ENCODE peak calls at places on chromosome 4, in eight cellular contexts. S, T, C, A, N, W, L and V are unnamed samples.

GRCh38 chr4:98722000-98722399 is 63.6 kb upstream of the TSPAN5 start:
- DNase-seq in S (no peak), T (no peak), C (no peak), A (no peak), N (no peak), W (no peak), L (no peak), V (no peak)

GRCh38 chr4:3422241-3422801 is 19.4 kb upstream of the HGFAC start:
- DNase-seq in S (no peak), T (no peak), C (no peak), A (no peak), N (no peak), W (no peak), L (no peak), V (no peak)

GRCh38 chr4:82638479-82638878 is 76.7 kb upstream of the TMEM150C start:
- DNase-seq in S (no peak), T (no peak), C (no peak), A (no peak), N (no peak), W (no peak), L (no peak), V (no peak)

GRCh38 chr4:183182873-183183725 is 84.0 kb downstream of the WWC2 start:
- DNase-seq in S (peak; percentile 76), T (peak; percentile 93), C (peak; percentile 56), A (no peak), N (peak; percentile 37), W (no peak), L (peak; percentile 16), V (peak; percentile 98)

GRCh38 chr4:76212851-76213414 is 691 bp downstream of the SCARB2 start:
- DNase-seq in S (no peak), T (peak; percentile 12), C (peak; percentile 40), A (peak; percentile 22), N (no peak), W (no peak), L (no peak), V (peak; percentile 44)

GRCh38 chr4:76741663-76742020 is 156.3 kb downstream of the SOWAHB start:
- DNase-seq in S (no peak), T (no peak), C (no peak), A (no peak), N (no peak), W (no peak), L (no peak), V (no peak)

GRCh38 chr4:183467246-183467645 is 22.8 kb downstream of the CDKN2AIP start:
- DNase-seq in S (no peak), T (no peak), C (no peak), A (no peak), N (no peak), W (no peak), L (no peak), V (no peak)

GRCh38 chr4:106763044-106763443 is 273.1 kb downstream of the DKK2 start:
- DNase-seq in S (no peak), T (no peak), C (no peak), A (no peak), N (no peak), W (no peak), L (no peak), V (no peak)

GRCh38 chr4:173135241-173135847 is 33.3 kb upstream of the GALNT7 start:
- DNase-seq in S (no peak), T (peak; percentile 62), C (peak; percentile 33), A (no peak), N (no peak), W (no peak), L (no peak), V (no peak)

GRCh38 chr4:121690001-121690400 is 6.8 kb downstream of the ANXA5 start:
- DNase-seq in S (no peak), T (peak; percentile 74), C (no peak), A (no peak), N (no peak), W (no peak), L (no peak), V (no peak)

GRCh38 chr4:87839309-87839946 is 6.7 kb downstream of the MEPE start:
- DNase-seq in S (no peak), T (peak; percentile 34), C (peak; percentile 66), A (no peak), N (peak; percentile 33), W (no peak), L (peak; percentile 15), V (peak; percentile 42)

GRCh38 chr4:95151255-95151654 is 393.5 kb downstream of the BMPR1B start:
- DNase-seq in S (no peak), T (no peak), C (no peak), A (no peak), N (no peak), W (no peak), L (no peak), V (no peak)

GRCh38 chr4:179344861-179345260 is 1902.6 kb upstream of the AGA start:
- DNase-seq in S (no peak), T (no peak), C (no peak), A (no peak), N (no peak), W (no peak), L (no peak), V (no peak)

GRCh38 chr4:11566440-11567022 is 137.8 kb upstream of the HS3ST1 start:
- DNase-seq in S (no peak), T (no peak), C (no peak), A (no peak), N (no peak), W (no peak), L (no peak), V (no peak)

GRCh38 chr4:87865960-87866598 is 33.3 kb downstream of the MEPE start:
- DNase-seq in S (peak; percentile 35), T (peak; percentile 65), C (no peak), A (no peak), N (no peak), W (no peak), L (no peak), V (peak; percentile 1)

GRCh38 chr4:71296945-71297344 is 41.9 kb upstream of the SLC4A4 start:
- DNase-seq in S (no peak), T (no peak), C (no peak), A (no peak), N (no peak), W (no peak), L (no peak), V (no peak)

GRCh38 chr4:99809326-99809725 is 7.3 kb upstream of the DAPP1 start:
- DNase-seq in S (no peak), T (no peak), C (no peak), A (no peak), N (no peak), W (no peak), L (no peak), V (no peak)

GRCh38 chr4:3793545-3793944 is 27.4 kb downstream of the ADRA2C start:
- DNase-seq in S (no peak), T (no peak), C (no peak), A (no peak), N (no peak), W (no peak), L (no peak), V (no peak)

GRCh38 chr4:55367084-55367722 is 21.2 kb downstream of the SRD5A3 start:
- DNase-seq in S (no peak), T (peak; percentile 35), C (no peak), A (no peak), N (no peak), W (no peak), L (no peak), V (no peak)

GRCh38 chr4:128600410-128600809 is 209.1 kb upstream of the JADE1 start:
- DNase-seq in S (no peak), T (no peak), C (peak; percentile 26), A (no peak), N (peak; percentile 38), W (no peak), L (no peak), V (no peak)

GRCh38 chr4:8702516-8703400 is 110.2 kb downstream of the CPZ start:
- DNase-seq in S (peak; percentile 8), T (no peak), C (no peak), A (no peak), N (no peak), W (peak; percentile 37), L (no peak), V (no peak)

GRCh38 chr4:6087669-6088068 is 69.4 kb upstream of the C4orf50 start:
- DNase-seq in S (peak; percentile 74), T (peak; percentile 32), C (no peak), A (no peak), N (no peak), W (no peak), L (peak; percentile 8), V (peak; percentile 55)

GRCh38 chr4:82797048-82797590 is 1.5 kb downstream of the SCD5 start:
- DNase-seq in S (peak; percentile 40), T (no peak), C (no peak), A (no peak), N (no peak), W (no peak), L (peak; percentile 22), V (no peak)

GRCh38 chr4:5044341-5044740 is 6.9 kb upstream of the STK32B start:
- DNase-seq in S (no peak), T (no peak), C (no peak), A (no peak), N (no peak), W (no peak), L (no peak), V (no peak)

GRCh38 chr4:150609131-150609530 is 27.2 kb downstream of the MAB21L2 start:
- DNase-seq in S (no peak), T (no peak), C (no peak), A (no peak), N (no peak), W (no peak), L (no peak), V (no peak)

GRCh38 chr4:107279729-107280128 is 243.6 kb upstream of the DKK2 start:
- DNase-seq in S (no peak), T (peak; percentile 19), C (no peak), A (no peak), N (no peak), W (no peak), L (no peak), V (peak; percentile 42)

GRCh38 chr4:98996056-98996941 is 778 bp downstream of the METAP1 start:
- DNase-seq in S (no peak), T (peak; percentile 23), C (no peak), A (no peak), N (peak; percentile 19), W (no peak), L (peak; percentile 23), V (peak; percentile 61)

GRCh38 chr4:89657931-89658700 is 178.8 kb downstream of the SNCA start:
- DNase-seq in S (no peak), T (peak; percentile 9), C (no peak), A (no peak), N (no peak), W (no peak), L (no peak), V (peak; percentile 10)

GRCh38 chr4:48779095-48779997 is 733 bp downstream of the FRYL start:
- DNase-seq in S (peak; percentile 66), T (peak; percentile 22), C (peak; percentile 62), A (peak; percentile 74), N (peak; percentile 39), W (peak; percentile 67), L (peak; percentile 28), V (peak; percentile 79)

GRCh38 chr4:1192493-1193205 is 20.3 kb upstream of the SPON2 start:
- DNase-seq in S (peak; percentile 7), T (no peak), C (peak; percentile 63), A (peak; percentile 47), N (peak; percentile 39), W (peak; percentile 40), L (no peak), V (no peak)

GRCh38 chr4:48047421-48047844 is 30.9 kb downstream of the NIPAL1 start:
- DNase-seq in S (no peak), T (no peak), C (no peak), A (no peak), N (no peak), W (no peak), L (no peak), V (no peak)